ENCODE peak calls at places on chromosomes 1 and 21, in seven cellular contexts. S is HFFc6, V is RWPE2, G is neural crest cell, P is right lobe of liver, R is pancreas, W is left ventricle myocardium inferior. Q is an unnamed sample.

GRCh38 chr1:199759268-199759724 is 268.2 kb upstream of the NR5A2 start:
- DNase-seq in P (no peak), G (no peak), W (no peak), V (no peak), R (no peak), S (peak), Q (no peak)

GRCh38 chr1:4362314-4363044 is 291.9 kb upstream of the AJAP1 start:
- DNase-seq in G (no peak), R (no peak), W (no peak), P (no peak), V (no peak), S (no peak), Q (no peak)

GRCh38 chr1:29559055-29559454 is 322.7 kb downstream of the PTPRU start:
- DNase-seq in R (no peak), S (no peak), W (no peak), P (no peak), G (no peak), V (no peak), Q (no peak)

GRCh38 chr1:1198423-1199140 is 7.8 kb downstream of the TNFRSF18 start:
- DNase-seq in W (peak), P (peak), G (no peak), R (no peak), V (no peak), S (no peak), Q (no peak)

GRCh38 chr1:166470057-166470456 is 303.3 kb upstream of the FAM78B start:
- DNase-seq in W (no peak), G (no peak), R (no peak), P (no peak), V (no peak), S (no peak), Q (no peak)

GRCh38 chr1:119882172-119883029 is 13.9 kb downstream of the ADAM30 start:
- DNase-seq in V (no peak), G (no peak), R (no peak), S (peak), W (no peak), P (no peak), Q (no peak)

GRCh38 chr1:213585959-213586608 is 401.7 kb upstream of the PROX1 start:
- DNase-seq in R (peak), V (no peak), S (no peak), W (no peak), P (no peak), G (no peak), Q (no peak)

GRCh38 chr1:66446261-66447001 is 87.5 kb upstream of the SGIP1 start:
- DNase-seq in P (no peak), R (no peak), G (peak), V (no peak), W (no peak), S (peak), Q (peak)

GRCh38 chr1:59453297-59453970 is 156.5 kb downstream of the FGGY start:
- DNase-seq in R (no peak), P (no peak), G (no peak), V (no peak), W (no peak), S (no peak), Q (no peak)

GRCh38 chr1:216410026-216410425 is 13.2 kb downstream of the USH2A start:
- DNase-seq in W (no peak), V (no peak), R (no peak), G (no peak), S (no peak), P (no peak), Q (no peak)

GRCh38 chr1:167650266-167651160 is 20.5 kb downstream of the RCSD1 start:
- DNase-seq in P (no peak), W (no peak), S (no peak), V (no peak), G (no peak), R (no peak), Q (no peak)

GRCh38 chr1:34101151-34101550 is 63.9 kb downstream of the CSMD2 start:
- DNase-seq in R (no peak), V (no peak), W (no peak), P (no peak), S (peak), G (no peak), Q (peak)

GRCh38 chr1:69315823-69316222 is 251.9 kb upstream of the LRRC7 start:
- DNase-seq in G (no peak), R (no peak), W (no peak), S (no peak), V (no peak), P (no peak), Q (no peak)

GRCh38 chr1:115164484-115164883 is 75.2 kb upstream of the TSPAN2 start:
- DNase-seq in P (no peak), S (no peak), V (no peak), G (no peak), R (no peak), W (no peak), Q (no peak)

GRCh38 chr1:115164940-115165718 is 75.8 kb upstream of the TSPAN2 start:
- DNase-seq in G (no peak), V (no peak), R (no peak), W (no peak), P (no peak), S (no peak), Q (no peak)

GRCh38 chr1:115165776-115166175 is 76.5 kb upstream of the TSPAN2 start:
- DNase-seq in V (no peak), R (no peak), S (no peak), W (no peak), P (no peak), G (no peak), Q (no peak)

GRCh38 chr1:115168026-115168425 is 78.7 kb upstream of the TSPAN2 start:
- DNase-seq in V (no peak), S (peak), G (no peak), R (no peak), W (no peak), P (no peak), Q (no peak)

GRCh38 chr1:115166531-115167091 is 77.3 kb upstream of the TSPAN2 start:
- DNase-seq in W (no peak), R (no peak), V (no peak), P (no peak), G (no peak), S (peak), Q (no peak)
- TF ChIP-seq CTCF in W (no peak), R (no peak), V (peak), P (no peak), G (no peak), S (peak), Q (no peak)

DNA sequence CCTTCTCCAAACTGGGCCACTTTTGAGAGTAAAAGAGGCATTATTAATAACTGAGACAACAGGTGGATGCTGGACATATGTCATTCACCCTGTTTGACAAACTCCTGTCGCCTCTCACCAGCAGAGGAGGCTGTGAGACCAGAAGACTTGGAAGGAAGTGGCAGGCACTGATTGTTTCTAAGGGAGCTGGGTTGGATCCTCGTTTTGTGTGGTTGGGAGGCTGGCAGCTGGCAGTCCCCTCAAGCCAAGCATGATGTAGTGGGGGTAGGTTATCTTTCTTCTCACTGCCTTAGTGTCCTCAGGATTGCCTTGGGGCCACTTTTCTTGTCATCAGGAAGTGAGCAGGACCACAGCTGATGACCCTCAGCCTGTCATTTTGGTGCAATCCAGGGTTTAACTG is 86.5 kb upstream of the KCNJ15 start:
- DNase-seq in W (no peak), S (peak), P (no peak), G (no peak), V (no peak), R (no peak), Q (no peak)
- TF ChIP-seq CTCF in W (peak), S (peak), P (peak), G (peak), V (peak), R (no peak), Q (peak)

DNA sequence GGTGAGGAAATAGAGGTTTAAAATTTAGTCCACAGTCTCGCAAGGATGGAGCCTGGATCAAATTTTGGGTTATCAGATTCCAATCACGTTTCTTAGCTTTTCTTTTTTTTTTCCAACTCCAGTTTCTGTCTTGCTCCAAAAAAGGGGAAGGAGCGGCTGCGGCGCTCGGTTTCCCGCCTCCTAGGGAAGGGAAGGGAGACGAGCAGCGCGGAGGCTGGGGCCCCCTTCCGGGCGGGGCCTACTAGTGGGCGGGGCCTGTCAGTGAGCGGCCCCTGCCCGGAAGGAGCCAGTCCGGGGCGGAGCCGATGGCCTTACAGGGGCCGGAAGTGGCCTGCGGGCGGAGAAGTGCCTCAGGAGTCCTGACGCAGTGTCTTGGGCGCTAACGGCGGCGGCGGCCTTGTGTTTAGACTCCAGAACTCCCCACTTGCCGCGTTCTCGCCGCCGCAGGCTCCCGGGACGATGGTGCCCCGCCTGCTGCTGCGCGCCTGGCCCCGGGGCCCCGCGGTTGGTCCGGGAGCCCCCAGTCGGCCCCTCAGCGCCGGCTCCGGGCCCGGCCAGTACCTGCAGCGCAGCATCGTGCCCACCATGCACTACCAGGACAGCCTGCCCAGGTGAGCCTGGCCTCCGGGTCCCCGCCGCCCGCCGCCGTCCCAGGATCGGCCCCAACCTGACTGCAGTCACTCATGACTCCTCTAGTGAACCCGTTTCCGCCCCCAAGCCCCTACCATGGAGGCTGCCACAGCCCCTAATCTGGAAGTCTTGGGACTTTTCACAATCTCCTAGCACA is at the start of gene CPT2:
- DNase-seq in R (peak), V (peak), S (peak), P (peak), G (peak), W (peak), Q (peak)
- TF ChIP-seq CTCF in R (no peak), V (no peak), S (peak), P (no peak), G (no peak), W (peak), Q (no peak)

GRCh38 chr1:42958488-42959317 is at the start of gene SLC2A1:
- DNase-seq in V (peak), P (peak), G (peak), W (peak), S (peak), R (peak), Q (no peak)

GRCh38 chr1:42957229-42957879 is 1.3 kb downstream of the SLC2A1 start:
- DNase-seq in S (no peak), R (no peak), G (no peak), V (no peak), W (no peak), P (no peak), Q (no peak)

GRCh38 chr1:42956739-42957138 is 1.9 kb downstream of the SLC2A1 start:
- DNase-seq in R (no peak), V (no peak), S (no peak), P (no peak), W (no peak), G (no peak), Q (no peak)

GRCh38 chr1:42955311-42956063 is 3.2 kb downstream of the SLC2A1 start:
- DNase-seq in P (no peak), G (no peak), S (no peak), V (no peak), R (no peak), W (no peak), Q (no peak)

DNA sequence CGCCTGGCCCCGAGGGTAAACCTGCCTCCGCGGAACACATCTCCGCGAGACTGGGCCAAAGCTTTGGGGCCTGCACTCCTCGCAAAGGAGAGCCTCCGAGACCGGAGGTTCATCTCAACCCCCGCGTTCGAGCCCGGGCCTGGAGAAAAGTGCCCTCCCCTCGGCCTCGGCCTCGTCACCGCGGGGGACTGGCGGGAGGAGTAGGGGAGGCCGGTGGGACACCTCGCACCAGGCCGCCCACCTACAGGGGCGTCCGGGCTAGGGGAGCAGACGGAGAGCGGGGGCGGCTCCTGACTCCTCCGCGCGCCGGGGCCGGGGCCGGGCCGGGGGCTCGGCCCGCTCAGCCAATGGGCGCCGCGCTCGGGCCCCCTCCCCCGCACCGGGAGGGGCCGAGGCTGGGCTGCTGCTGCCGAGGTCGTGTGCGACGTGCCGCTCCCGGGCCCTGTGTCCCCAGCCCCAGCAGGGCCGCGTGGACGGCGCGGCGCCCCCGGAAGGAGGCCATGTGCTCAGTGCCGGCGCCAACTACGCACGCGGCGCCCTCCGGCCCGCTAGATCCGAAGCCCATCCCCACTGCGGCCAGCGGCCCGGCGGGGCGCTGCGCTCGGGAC is 684 bp downstream of the SLC2A1 start:
- DNase-seq in R (peak), W (peak), P (peak), V (no peak), G (peak), S (peak), Q (no peak)
- TF ChIP-seq CTCF in R (no peak), W (no peak), P (no peak), V (no peak), G (no peak), S (no peak), Q (no peak)

GRCh38 chr1:154145986-154146385 is 8.9 kb downstream of the NUP210L start:
- DNase-seq in V (no peak), G (no peak), W (no peak), P (no peak), R (no peak), S (no peak), Q (no peak)
- TF ChIP-seq CTCF in V (peak), G (peak), W (peak), P (peak), R (no peak), S (peak), Q (peak)

GRCh38 chr1:176466514-176466913 is 3.5 kb downstream of the PAPPA2 start:
- DNase-seq in P (no peak), S (no peak), V (no peak), R (no peak), W (no peak), G (no peak), Q (no peak)
- TF ChIP-seq CTCF in P (peak), S (no peak), V (peak), R (no peak), W (peak), G (peak), Q (no peak)

Q was measured in AG09319.